ENCODE peak calls at places on chromosome 19, in six cellular contexts. N, U, R, S, E and O are unnamed samples.

GRCh38 chr19:16363852-16364230 is 39.2 kb downstream of the KLF2 start:
- DNase-seq in N (no peak), U (no peak), R (no peak), S (no peak), E (no peak), O (no peak)

GRCh38 chr19:33468361-33469170 is 53.0 kb downstream of the PEPD start:
- DNase-seq in N (no peak), U (no peak), R (no peak), S (no peak), E (peak; percentile 67), O (no peak)

GRCh38 chr19:40337107-40337506 is 11.1 kb downstream of the C19orf47 start:
- DNase-seq in N (no peak), U (no peak), R (no peak), S (no peak), E (no peak), O (no peak)

GRCh38 chr19:56080669-56081401 is 40.3 kb downstream of the ZNF787 start:
- DNase-seq in N (peak; percentile 82), U (peak; percentile 90), R (peak; percentile 83), S (no peak), E (peak; percentile 65), O (peak; percentile 79)

GRCh38 chr19:6033744-6034264 is 55.9 kb upstream of the RANBP3 start:
- DNase-seq in N (no peak), U (peak; percentile 71), R (no peak), S (no peak), E (no peak), O (no peak)

GRCh38 chr19:44635581-44636438 is 7.9 kb upstream of the PVR start:
- DNase-seq in N (no peak), U (no peak), R (no peak), S (peak; percentile 43), E (peak; percentile 66), O (no peak)

GRCh38 chr19:15609261-15609660 is 5.8 kb upstream of the CYP4F8 start:
- DNase-seq in N (no peak), U (no peak), R (no peak), S (no peak), E (no peak), O (no peak)

GRCh38 chr19:45179848-45180370 is 1.3 kb downstream of the BLOC1S3 start:
- DNase-seq in N (no peak), U (peak; percentile 45), R (no peak), S (no peak), E (no peak), O (no peak)

GRCh38 chr19:57466489-57466888 is 9.5 kb upstream of the VN1R1 start:
- DNase-seq in N (peak; percentile 65), U (no peak), R (peak; percentile 67), S (no peak), E (no peak), O (no peak)

GRCh38 chr19:10603873-10604459 is 16.9 kb upstream of the AP1M2 start:
- DNase-seq in N (no peak), U (no peak), R (no peak), S (no peak), E (no peak), O (no peak)

GRCh38 chr19:46081928-46082727 is 41.3 kb upstream of the IGFL4 start:
- DNase-seq in N (no peak), U (no peak), R (no peak), S (no peak), E (peak; percentile 70), O (no peak)

GRCh38 chr19:7871280-7871529 is 3.0 kb downstream of the PRR36 start:
- DNase-seq in N (no peak), U (no peak), R (no peak), S (no peak), E (no peak), O (no peak)

GRCh38 chr19:7871530-7872305 is 2.5 kb downstream of the PRR36 start:
- DNase-seq in N (peak; percentile 86), U (peak; percentile 93), R (peak; percentile 88), S (no peak), E (peak; percentile 85), O (peak; percentile 96)

GRCh38 chr19:7874080-7874856 is at the start of gene PRR36:
- DNase-seq in N (no peak), U (peak; percentile 71), R (no peak), S (no peak), E (no peak), O (peak; percentile 57)

GRCh38 chr19:7873304-7874079 is 698 bp downstream of the PRR36 start:
- DNase-seq in N (peak; percentile 44), U (no peak), R (no peak), S (no peak), E (no peak), O (peak; percentile 63)

GRCh38 chr19:7872306-7873204 is 1.6 kb downstream of the PRR36 start:
- DNase-seq in N (no peak), U (no peak), R (no peak), S (no peak), E (no peak), O (no peak)
- H3K27me3 ChIP-seq in N (peaks cover 19% of the 10 kb centered on the region), U (no peaks in the 10 kb centered on the region), R (peaks cover 60% of the 10 kb centered on the region), S (peaks cover 34% of the 10 kb centered on the region), E (peaks cover 17% of the 10 kb centered on the region), O (no peaks in the 10 kb centered on the region)

GRCh38 chr19:28289294-28290063 is 923.5 kb downstream of the UQCRFS1 start:
- DNase-seq in N (no peak), U (peak; percentile 56), R (no peak), S (no peak), E (peak; percentile 77), O (peak; percentile 31)

GRCh38 chr19:28292822-28293500 is 920.0 kb downstream of the UQCRFS1 start:
- DNase-seq in N (no peak), U (no peak), R (no peak), S (no peak), E (no peak), O (no peak)

GRCh38 chr19:28293685-28294084 is 919.3 kb downstream of the UQCRFS1 start:
- DNase-seq in N (no peak), U (no peak), R (no peak), S (no peak), E (no peak), O (no peak)

GRCh38 chr19:28290963-28291657 is 921.8 kb downstream of the UQCRFS1 start:
- DNase-seq in N (no peak), U (no peak), R (no peak), S (no peak), E (no peak), O (no peak)

DNA sequence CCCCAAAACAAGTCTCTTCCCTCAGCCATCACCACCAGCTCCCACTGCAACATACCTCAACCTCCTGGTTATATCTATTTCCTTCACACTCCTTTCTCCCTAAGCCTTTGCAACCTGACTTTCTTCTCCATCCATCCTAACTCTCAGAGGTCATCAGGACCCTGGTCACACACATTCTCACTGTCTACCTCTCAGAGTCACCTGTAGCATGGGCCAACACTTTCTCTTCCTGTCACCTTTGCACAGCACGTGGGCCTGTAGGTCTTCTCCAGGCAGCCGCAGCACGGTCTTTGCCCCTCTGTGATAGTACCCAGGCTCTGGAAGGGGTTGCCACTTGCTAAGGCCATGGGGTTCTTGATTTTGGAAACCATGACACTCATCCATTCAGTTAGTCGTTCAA is 921.1 kb downstream of the UQCRFS1 start:
- DNase-seq in N (no peak), U (no peak), R (no peak), S (no peak), E (no peak), O (no peak)
- H3K4me1 ChIP-seq in N (no peaks in the 10 kb centered on the region), U (peaks cover 9% of the 10 kb centered on the region), R (no peaks in the 10 kb centered on the region), S (no peaks in the 10 kb centered on the region), E (no peaks in the 10 kb centered on the region), O (peaks cover 23% of the 10 kb centered on the region)

DNA sequence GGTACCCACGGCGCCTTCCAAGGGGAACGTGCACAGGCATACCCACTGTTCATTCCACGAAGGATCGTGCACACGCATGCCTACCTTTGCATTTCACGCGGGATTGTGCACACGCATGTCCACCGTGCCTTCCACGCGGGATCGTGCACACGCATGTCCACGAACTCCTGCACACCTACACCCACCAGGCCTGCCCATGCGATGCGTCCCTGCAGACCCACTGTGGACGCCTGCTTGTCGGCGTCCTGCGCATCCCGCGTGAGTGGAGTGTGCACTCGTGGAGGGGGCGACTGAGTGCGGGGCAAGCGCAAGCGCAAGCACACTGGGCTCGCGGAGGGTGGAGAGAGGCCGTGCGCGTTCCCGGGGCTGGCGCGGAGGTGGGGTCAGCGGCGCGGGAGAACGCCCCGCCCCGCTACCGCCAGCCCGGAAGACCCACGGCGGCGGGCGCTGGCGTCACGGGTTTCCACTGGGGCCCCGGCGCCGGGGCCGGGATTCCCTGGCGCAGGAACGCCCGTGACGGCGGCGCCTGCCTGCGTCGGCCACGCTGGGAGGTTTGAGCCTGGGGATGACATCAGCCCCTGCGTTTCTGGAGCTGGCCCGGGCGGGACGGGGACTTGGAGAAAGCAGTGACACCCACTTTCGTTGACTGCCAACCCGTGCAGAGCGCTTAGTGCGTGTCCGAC is 18.7 kb downstream of the GADD45B start:
- DNase-seq in N (peak; percentile 88), U (peak; percentile 74), R (peak; percentile 86), S (no peak), E (peak; percentile 77), O (peak; percentile 80)
- H3K27me3 ChIP-seq in N (no peaks in the 10 kb centered on the region), U (no peaks in the 10 kb centered on the region), R (peaks cover 10% of the 10 kb centered on the region), S (peaks cover 2% of the 10 kb centered on the region), E (no peaks in the 10 kb centered on the region), O (no peaks in the 10 kb centered on the region)

GRCh38 chr19:3104708-3104983 is 10.5 kb downstream of the GNA11 start:
- DNase-seq in N (no peak), U (no peak), R (no peak), S (no peak), E (no peak), O (no peak)

GRCh38 chr19:3106509-3107141 is 12.5 kb downstream of the GNA11 start:
- DNase-seq in N (peak; percentile 39), U (no peak), R (no peak), S (no peak), E (no peak), O (no peak)

GRCh38 chr19:3108775-3109174 is 14.6 kb downstream of the GNA11 start:
- DNase-seq in N (peak; percentile 77), U (peak; percentile 75), R (peak; percentile 53), S (no peak), E (peak; percentile 39), O (peak; percentile 61)

GRCh38 chr19:3107658-3108057 is 13.5 kb downstream of the GNA11 start:
- DNase-seq in N (no peak), U (no peak), R (no peak), S (no peak), E (no peak), O (no peak)

DNA sequence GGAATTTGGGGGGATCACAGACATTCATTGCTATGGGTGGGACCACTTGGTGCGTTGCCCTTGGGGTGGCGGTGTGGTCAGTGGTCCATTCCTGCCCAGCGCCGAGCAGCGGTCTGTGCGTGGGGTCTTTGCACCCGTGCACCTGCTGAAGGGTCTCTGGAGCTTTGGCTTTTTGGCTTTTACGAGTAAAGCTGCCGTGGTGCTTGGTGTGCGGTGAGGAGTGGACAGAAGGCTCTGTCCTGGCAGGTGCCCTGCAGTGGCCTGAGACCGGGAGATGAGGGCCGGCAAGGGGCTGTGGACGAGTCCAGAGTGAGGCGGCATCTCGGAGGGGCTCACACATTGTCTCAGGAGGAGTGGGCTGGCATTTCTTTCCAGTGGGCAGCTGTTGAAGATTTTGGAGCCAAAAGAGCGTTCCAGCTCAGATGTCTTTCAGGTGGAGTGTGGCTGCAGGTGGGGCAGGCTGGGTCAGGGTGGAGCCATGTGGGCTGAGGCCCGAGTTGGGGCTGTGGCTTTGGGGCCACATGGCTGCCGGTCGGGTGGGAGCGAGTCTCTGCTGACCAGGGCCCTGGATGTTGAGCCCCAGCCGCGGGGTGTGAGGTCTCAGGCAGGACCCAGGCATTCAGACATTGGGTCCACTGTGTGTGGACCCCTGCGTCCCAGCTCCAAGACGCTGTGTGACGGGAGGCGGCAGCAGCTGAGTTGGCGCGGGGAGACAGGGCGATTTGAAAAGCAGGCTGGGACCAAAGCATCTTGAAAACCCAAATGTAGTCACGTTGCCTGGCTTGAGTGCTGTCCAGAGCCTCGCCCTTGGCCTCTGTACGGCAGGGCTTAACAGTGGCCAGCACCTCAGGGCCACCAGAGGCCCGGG is 11.7 kb downstream of the GNA11 start:
- DNase-seq in N (peak; percentile 36), U (no peak), R (no peak), S (no peak), E (no peak), O (no peak)
- H3K4me1 ChIP-seq in N (peaks cover 26% of the 10 kb centered on the region), U (peaks cover 23% of the 10 kb centered on the region), R (peaks cover 21% of the 10 kb centered on the region), S (no peaks in the 10 kb centered on the region), E (no peaks in the 10 kb centered on the region), O (peaks cover 3% of the 10 kb centered on the region)